ENCODE peak calls at places on chromosomes 13 and 19, in ten cellular contexts. K is heart left ventricle, F is AG09319, W is omental fat pad, O is nephron progenitor cell, X is neural crest cell, N is HL-60, D is AG10803, C is HFFc6, Q is cardiac fibroblast. A is an unnamed sample.

GRCh38 chr13:100532836-100533435 is 55.7 kb downstream of the GGACT start:
- DNase-seq in K (no peak), F (no peak), W (no peak), O (no peak), X (no peak), N (no peak), D (no peak), C (no peak), Q (no peak), A (no peak)

GRCh38 chr19:5684694-5685430 is 4.0 kb downstream of the HSD11B1L start:
- DNase-seq in K (no peak), F (no peak), W (no peak), O (no peak), X (no peak), N (no peak), D (no peak), C (no peak), Q (no peak), A (no peak)

GRCh38 chr13:75870397-75870801 is 234.3 kb downstream of the LMO7 start:
- DNase-seq in K (no peak), F (no peak), W (no peak), O (no peak), X (peak), N (peak), D (peak), C (no peak), Q (peak), A (no peak)

GRCh38 chr13:73417012-73417615 is 358.3 kb downstream of the KLF5 start:
- DNase-seq in K (no peak), F (no peak), W (no peak), O (no peak), X (no peak), N (peak), D (peak), C (no peak), Q (peak), A (no peak)

GRCh38 chr13:99269627-99270252 is 11.6 kb upstream of the GPR18 start:
- DNase-seq in K (no peak), F (no peak), W (no peak), O (no peak), X (no peak), N (peak), D (peak), C (peak), Q (peak), A (no peak)

GRCh38 chr13:48078251-48078656 is 16.6 kb downstream of the MED4 start:
- DNase-seq in K (no peak), F (no peak), W (no peak), O (no peak), X (no peak), N (peak), D (no peak), C (no peak), Q (peak), A (no peak)

GRCh38 chr13:33497146-33497845 is 211.7 kb upstream of the STARD13 start:
- DNase-seq in K (no peak), F (no peak), W (no peak), O (no peak), X (no peak), N (no peak), D (no peak), C (peak), Q (no peak), A (no peak)

GRCh38 chr19:10800488-10800887 is 35.5 kb downstream of the TMED1 start:
- DNase-seq in K (peak), F (no peak), W (no peak), O (no peak), X (no peak), N (no peak), D (no peak), C (no peak), Q (peak), A (no peak)

GRCh38 chr19:15072930-15073647 is 8.9 kb upstream of the OR1I1 start:
- DNase-seq in K (no peak), F (no peak), W (no peak), O (no peak), X (no peak), N (no peak), D (no peak), C (no peak), Q (no peak), A (no peak)

GRCh38 chr19:45418812-45419211 is 4.9 kb downstream of the ERCC1 start:
- DNase-seq in K (no peak), F (no peak), W (no peak), O (no peak), X (no peak), N (peak), D (no peak), C (no peak), Q (no peak), A (no peak)

GRCh38 chr19:389935-390289 is 19.0 kb downstream of the C2CD4C start:
- DNase-seq in K (no peak), F (no peak), W (no peak), O (no peak), X (no peak), N (no peak), D (no peak), C (no peak), Q (no peak), A (no peak)

GRCh38 chr19:4302238-4302630 is at the start of gene TMIGD2:
- DNase-seq in K (no peak), F (no peak), W (no peak), O (no peak), X (no peak), N (no peak), D (no peak), C (no peak), Q (no peak), A (no peak)

GRCh38 chr13:76928456-76928855 is 19.9 kb upstream of the ACOD1 start:
- DNase-seq in K (no peak), F (no peak), W (no peak), O (no peak), X (no peak), N (no peak), D (no peak), C (no peak), Q (no peak), A (no peak)

GRCh38 chr13:49932066-49932465 is 4.1 kb downstream of the SPRYD7 start:
- DNase-seq in K (no peak), F (no peak), W (no peak), O (no peak), X (no peak), N (no peak), D (no peak), C (no peak), Q (no peak), A (no peak)

GRCh38 chr13:45847554-45848224 is 3.9 kb downstream of the SIAH3 start:
- DNase-seq in K (no peak), F (no peak), W (no peak), O (no peak), X (no peak), N (peak), D (no peak), C (no peak), Q (peak), A (no peak)

GRCh38 chr13:43652751-43653150 is 134.0 kb downstream of the ENOX1 start:
- DNase-seq in K (no peak), F (no peak), W (no peak), O (peak), X (no peak), N (no peak), D (no peak), C (no peak), Q (no peak), A (no peak)

GRCh38 chr13:88601949-88602348 is 930.8 kb downstream of the SLITRK5 start:
- DNase-seq in K (no peak), F (no peak), W (no peak), O (no peak), X (no peak), N (no peak), D (no peak), C (no peak), Q (no peak), A (no peak)

GRCh38 chr13:90386090-90386489 is 961.4 kb upstream of the MIR17HG start:
- DNase-seq in K (no peak), F (no peak), W (no peak), O (no peak), X (no peak), N (no peak), D (no peak), C (no peak), Q (no peak), A (no peak)

GRCh38 chr19:48190288-48191284 is 20.1 kb downstream of the ZSWIM9 start:
- DNase-seq in K (no peak), F (no peak), W (no peak), O (peak), X (peak), N (peak), D (no peak), C (no peak), Q (peak), A (peak)

GRCh38 chr19:54209748-54210494 is 9.3 kb downstream of the RPS9 start:
- DNase-seq in K (peak), F (peak), W (peak), O (no peak), X (no peak), N (peak), D (peak), C (peak), Q (peak), A (no peak)

GRCh38 chr19:13839938-13840750 is 36.8 kb upstream of the NANOS3 start:
- DNase-seq in K (peak), F (no peak), W (no peak), O (no peak), X (no peak), N (peak), D (peak), C (peak), Q (peak), A (no peak)

GRCh38 chr19:8821748-8822241 is 10.3 kb downstream of the ZNF558 start:
- DNase-seq in K (no peak), F (no peak), W (no peak), O (no peak), X (no peak), N (no peak), D (no peak), C (no peak), Q (no peak), A (no peak)

DNA sequence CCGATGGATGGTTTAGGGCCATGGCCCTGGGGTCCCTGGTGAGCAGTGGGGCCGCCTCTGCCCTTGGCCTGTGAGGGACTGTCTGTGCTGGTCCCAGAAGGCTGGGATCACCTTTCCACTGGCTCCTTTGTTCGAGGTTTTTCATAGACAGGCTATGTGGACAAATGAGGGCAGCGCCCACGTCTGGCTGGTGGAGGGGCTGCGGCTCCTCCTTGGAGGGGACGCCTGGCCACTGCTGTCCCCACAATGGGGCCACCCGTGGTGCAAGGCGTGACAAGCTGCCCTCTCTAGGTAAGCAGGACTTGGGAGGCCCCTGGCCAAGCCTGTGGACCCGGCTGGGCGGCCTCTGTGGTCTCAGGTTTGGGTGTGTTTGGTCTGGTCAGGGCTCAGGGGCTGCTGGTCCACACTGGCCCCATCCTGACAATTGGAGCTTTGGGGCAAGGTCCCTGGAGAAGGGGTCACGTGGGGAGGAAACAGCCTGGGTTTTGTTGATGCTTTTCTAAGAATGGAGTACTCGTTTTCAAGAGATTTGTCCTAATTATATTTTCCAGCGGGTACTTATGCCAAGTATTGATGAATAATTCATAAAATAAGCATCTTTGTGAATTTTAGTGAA is 33.3 kb downstream of the MCF2L start:
- DNase-seq in K (no peak), F (no peak), W (no peak), O (peak), X (peak), N (no peak), D (no peak), C (no peak), Q (no peak), A (no peak)
- TF ChIP-seq CTCF in K (peak), F (peak), W (no peak), O (peak), X (peak), N (no peak), D (no peak), C (peak), Q (no peak), A (peak)

DNA sequence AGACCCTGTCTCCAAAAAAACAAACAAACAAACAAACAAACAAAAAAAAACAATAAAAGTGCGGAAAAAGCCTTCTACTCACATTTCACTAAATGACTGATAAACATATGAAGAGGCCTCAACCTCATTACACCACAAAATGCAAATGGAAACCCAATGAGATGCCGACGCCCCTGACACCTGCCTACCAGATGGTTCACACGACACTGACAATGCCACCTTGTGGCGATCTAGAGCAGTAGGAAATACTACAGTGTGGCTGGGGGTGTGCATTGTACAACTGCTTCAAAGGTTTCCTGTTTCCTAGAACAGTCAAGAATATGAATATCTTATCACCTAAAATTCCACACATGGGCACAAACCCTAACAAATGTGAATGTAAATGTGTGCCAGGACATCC is 14.0 kb downstream of the SCGB2B2 start:
- DNase-seq in K (no peak), F (no peak), W (no peak), O (no peak), X (no peak), N (peak), D (peak), C (peak), Q (peak), A (peak)
- TF ChIP-seq CTCF in K (no peak), F (peak), W (no peak), O (peak), X (peak), N (peak), D (peak), C (peak), Q (peak), A (no peak)

DNA sequence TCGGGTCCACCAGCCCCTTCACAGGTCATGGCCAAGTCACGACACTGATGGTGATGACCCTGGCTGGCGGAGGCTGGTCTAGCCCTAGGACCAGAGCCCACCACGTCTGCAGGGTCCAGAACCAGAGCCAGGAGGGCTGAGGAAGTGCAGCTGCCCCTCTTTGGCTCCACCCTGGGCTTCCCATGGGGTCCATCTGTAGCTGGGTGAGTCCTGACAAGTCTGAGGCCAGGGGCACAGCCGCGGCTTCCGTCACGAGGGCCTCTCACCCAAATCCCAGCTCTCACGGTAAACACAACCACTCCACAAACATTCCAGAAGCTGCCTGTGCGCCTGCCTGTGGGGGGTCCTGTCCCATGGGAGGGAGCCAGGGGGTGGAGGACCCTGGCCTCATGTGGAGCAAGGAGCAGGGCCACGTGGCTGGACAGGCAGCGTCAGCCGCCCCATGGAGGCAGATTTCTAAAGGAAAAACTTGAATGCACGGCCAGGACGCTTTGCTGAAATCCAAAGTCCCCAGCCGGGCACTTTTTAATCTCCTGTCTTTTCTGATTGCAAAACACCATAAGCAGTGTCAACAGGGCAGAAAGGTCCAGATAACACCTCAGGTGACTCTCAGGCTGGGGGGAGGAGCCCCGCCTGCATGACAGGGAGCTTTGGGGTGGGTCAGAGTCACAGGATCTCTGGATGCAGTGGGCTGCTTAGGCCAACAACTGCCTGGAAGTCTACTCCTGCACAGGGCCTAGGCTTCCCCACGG is 29.9 kb downstream of the CEBPG start:
- DNase-seq in K (no peak), F (no peak), W (no peak), O (no peak), X (no peak), N (no peak), D (no peak), C (no peak), Q (no peak), A (peak)
- TF ChIP-seq CTCF in K (no peak), F (no peak), W (no peak), O (no peak), X (no peak), N (no peak), D (no peak), C (no peak), Q (no peak), A (no peak)

GRCh38 chr19:43623889-43624670 is 4.7 kb upstream of the ZNF428 start:
- DNase-seq in K (no peak), F (no peak), W (no peak), O (peak), X (no peak), N (no peak), D (no peak), C (no peak), Q (no peak), A (no peak)
- TF ChIP-seq CTCF in K (no peak), F (no peak), W (no peak), O (no peak), X (no peak), N (no peak), D (no peak), C (no peak), Q (no peak), A (no peak)

A was measured in glutamatergic neuron.